ENCODE peak calls at places on chromosomes 6 and 20, in four cellular contexts. One of them, this sample, is unnamed.

GRCh38 chr6:150417899-150418824 is 49.4 kb downstream of the IYD start:
- DNase-seq in LoVo: peak
- DNase-seq in cardiac muscle cell: peak
- DNase-seq in AML-193: peak
- DNase-seq in this sample: peak

GRCh38 chr20:48066256-48066655 is 281.0 kb upstream of the SULF2 start:
- DNase-seq in LoVo: no peak
- DNase-seq in cardiac muscle cell: peak
- DNase-seq in AML-193: no peak
- DNase-seq in this sample: no peak

GRCh38 chr20:38196592-38196991 is 31.5 kb upstream of the TGM2 start:
- DNase-seq in LoVo: no peak
- DNase-seq in cardiac muscle cell: peak
- DNase-seq in AML-193: peak
- DNase-seq in this sample: no peak

GRCh38 chr6:69756357-69756756 is 40.5 kb downstream of the LMBRD1 start:
- DNase-seq in LoVo: no peak
- DNase-seq in cardiac muscle cell: no peak
- DNase-seq in AML-193: no peak
- DNase-seq in this sample: no peak

GRCh38 chr20:25543068-25543467 is 42.3 kb downstream of the NINL start:
- DNase-seq in LoVo: no peak
- DNase-seq in cardiac muscle cell: peak
- DNase-seq in AML-193: no peak
- DNase-seq in this sample: no peak

GRCh38 chr6:144190593-144190992 is 40.3 kb downstream of the STX11 start:
- DNase-seq in LoVo: no peak
- DNase-seq in cardiac muscle cell: peak
- DNase-seq in AML-193: no peak
- DNase-seq in this sample: no peak

GRCh38 chr20:36261389-36262105 is 25.3 kb downstream of the AAR2 start:
- DNase-seq in LoVo: no peak
- DNase-seq in cardiac muscle cell: no peak
- DNase-seq in AML-193: no peak
- DNase-seq in this sample: no peak

GRCh38 chr6:15066433-15067337 is 179.2 kb upstream of the JARID2 start:
- DNase-seq in LoVo: peak
- DNase-seq in cardiac muscle cell: peak
- DNase-seq in AML-193: peak
- DNase-seq in this sample: no peak

GRCh38 chr6:139888691-139889122 is 514.3 kb upstream of the CITED2 start:
- DNase-seq in LoVo: no peak
- DNase-seq in cardiac muscle cell: peak
- DNase-seq in AML-193: no peak
- DNase-seq in this sample: no peak

GRCh38 chr6:156977527-156978291 is 200.5 kb downstream of the ARID1B start:
- DNase-seq in LoVo: no peak
- DNase-seq in cardiac muscle cell: peak
- DNase-seq in AML-193: no peak
- DNase-seq in this sample: peak

GRCh38 chr6:37038297-37039198 is 33.1 kb downstream of the FGD2 start:
- DNase-seq in LoVo: no peak
- DNase-seq in cardiac muscle cell: peak
- DNase-seq in AML-193: no peak
- DNase-seq in this sample: no peak

GRCh38 chr20:10492065-10492464 is 57.0 kb downstream of the SLX4IP start:
- DNase-seq in LoVo: no peak
- DNase-seq in cardiac muscle cell: peak
- DNase-seq in AML-193: peak
- DNase-seq in this sample: no peak

GRCh38 chr6:100371591-100371990 is 93.1 kb downstream of the SIM1 start:
- DNase-seq in LoVo: no peak
- DNase-seq in cardiac muscle cell: no peak
- DNase-seq in AML-193: no peak
- DNase-seq in this sample: no peak

GRCh38 chr6:82015043-82015442 is 232.5 kb downstream of the IBTK start:
- DNase-seq in LoVo: peak
- DNase-seq in cardiac muscle cell: no peak
- DNase-seq in AML-193: peak
- DNase-seq in this sample: no peak

GRCh38 chr20:35305682-35306556 is 13.7 kb upstream of the FAM83C start:
- DNase-seq in LoVo: peak
- DNase-seq in cardiac muscle cell: peak
- DNase-seq in AML-193: peak
- DNase-seq in this sample: no peak

GRCh38 chr20:1929460-1929859 is 34.3 kb downstream of the SIRPA start:
- DNase-seq in LoVo: no peak
- DNase-seq in cardiac muscle cell: no peak
- DNase-seq in AML-193: no peak
- DNase-seq in this sample: no peak

GRCh38 chr6:148069256-148069655 is 273.4 kb upstream of the SASH1 start:
- DNase-seq in LoVo: no peak
- DNase-seq in cardiac muscle cell: no peak
- DNase-seq in AML-193: no peak
- DNase-seq in this sample: no peak

GRCh38 chr6:105322499-105323231 is 80.2 kb downstream of the PREP start:
- DNase-seq in LoVo: no peak
- DNase-seq in cardiac muscle cell: no peak
- DNase-seq in AML-193: no peak
- DNase-seq in this sample: peak

GRCh38 chr6:38637756-38638155 is 2.0 kb downstream of the BTBD9 start:
- DNase-seq in LoVo: no peak
- DNase-seq in cardiac muscle cell: no peak
- DNase-seq in AML-193: no peak
- DNase-seq in this sample: no peak

GRCh38 chr6:139879823-139880356 is 505.4 kb upstream of the CITED2 start:
- DNase-seq in LoVo: no peak
- DNase-seq in cardiac muscle cell: no peak
- DNase-seq in AML-193: no peak
- DNase-seq in this sample: no peak

GRCh38 chr20:52446421-52447231 is 255.0 kb upstream of the ZFP64 start:
- DNase-seq in LoVo: no peak
- DNase-seq in cardiac muscle cell: peak
- DNase-seq in AML-193: no peak
- DNase-seq in this sample: no peak

GRCh38 chr6:125752773-125753172 is 3.3 kb downstream of the HEY2 start:
- DNase-seq in LoVo: no peak
- DNase-seq in cardiac muscle cell: no peak
- DNase-seq in AML-193: no peak
- DNase-seq in this sample: peak

GRCh38 chr6:28413681-28414080 is 14.1 kb upstream of the ZSCAN12 start:
- DNase-seq in LoVo: no peak
- DNase-seq in cardiac muscle cell: no peak
- DNase-seq in AML-193: no peak
- DNase-seq in this sample: peak

GRCh38 chr20:48339147-48339985 is 488.4 kb downstream of the PREX1 start:
- DNase-seq in LoVo: no peak
- DNase-seq in cardiac muscle cell: peak
- DNase-seq in AML-193: no peak
- DNase-seq in this sample: no peak

GRCh38 chr20:62368629-62369507 is 1.8 kb upstream of the LAMA5 start:
- DNase-seq in LoVo: no peak
- DNase-seq in cardiac muscle cell: peak
- DNase-seq in AML-193: no peak
- DNase-seq in this sample: no peak

GRCh38 chr20:35307666-35308653 is 15.7 kb upstream of the FAM83C start:
- DNase-seq in LoVo: peak
- DNase-seq in cardiac muscle cell: peak
- DNase-seq in AML-193: no peak
- DNase-seq in this sample: peak

This sample was measured in LNCaP clone FGC.